ENCODE peak calls at places on chromosomes 12 and 14, in five cellular contexts. B is suprapubic skin, H is prostate gland, U is endothelial cell of umbilical vein, I is Panc1. V is an unnamed sample. For H3K4me1, the result is how much of the 10 kb centered on the place peaks cover.

GRCh38 chr12:30515351-30515750 is 180.3 kb downstream of the IPO8 start:
- DNase-seq in I (no peak), U (peak), B (no peak), H (no peak), V (no peak)

GRCh38 chr12:29053567-29053966 is 95.5 kb upstream of the FAR2 start:
- DNase-seq in I (no peak), H (no peak), B (no peak), U (no peak), V (no peak)

GRCh38 chr12:50017653-50018052 is 7.6 kb downstream of the RACGAP1 start:
- DNase-seq in B (no peak), I (no peak), U (no peak), H (no peak), V (no peak)

GRCh38 chr12:113359133-113359938 is 949 bp downstream of the PLBD2 start:
- DNase-seq in I (no peak), B (peak), U (no peak), H (peak), V (no peak)

GRCh38 chr12:31322651-31323248 is 3.2 kb downstream of the SINHCAF start:
- DNase-seq in U (peak), I (no peak), B (no peak), H (peak), V (no peak)

GRCh38 chr12:105852958-105853357 is 285.8 kb downstream of the NUAK1 start:
- DNase-seq in I (no peak), H (no peak), B (no peak), U (no peak), V (no peak)

GRCh38 chr14:103514596-103515421 is 7.8 kb downstream of the CKB start:
- DNase-seq in I (no peak), B (peak), U (no peak), H (no peak), V (no peak)

GRCh38 chr12:51963477-51963876 is 12.0 kb downstream of the ACVR1B start:
- DNase-seq in U (no peak), I (no peak), B (no peak), H (no peak), V (no peak)

GRCh38 chr12:46725332-46725731 is 100.5 kb downstream of the SLC38A4 start:
- DNase-seq in H (no peak), B (no peak), U (no peak), I (no peak), V (no peak)

GRCh38 chr14:95314609-95315008 is 5.1 kb downstream of the CLMN start:
- DNase-seq in H (peak), I (no peak), U (no peak), B (no peak), V (peak)

GRCh38 chr12:109949089-109949488 is 47.1 kb downstream of the GIT2 start:
- DNase-seq in I (no peak), U (no peak), B (no peak), H (no peak), V (no peak)

GRCh38 chr12:109946913-109947312 is 46.8 kb downstream of the TCHP start:
- DNase-seq in B (no peak), I (no peak), U (no peak), H (no peak), V (no peak)

GRCh38 chr12:109948382-109948781 is 47.8 kb downstream of the GIT2 start:
- DNase-seq in H (no peak), U (no peak), I (no peak), B (no peak), V (no peak)

GRCh38 chr12:109946505-109946904 is 46.4 kb downstream of the TCHP start:
- DNase-seq in H (no peak), U (peak), B (no peak), I (no peak), V (peak)

GRCh38 chr12:109947511-109947910 is 47.4 kb downstream of the TCHP start:
- DNase-seq in I (no peak), H (no peak), U (no peak), B (no peak), V (no peak)
- H3K4me1 ChIP-seq in I (under half), H (under half), U (under half), B (under half), V (under half)

GRCh38 chr12:12683725-12684124 is 12.3 kb downstream of the GPR19 start:
- DNase-seq in B (no peak), I (no peak), U (no peak), H (no peak), V (no peak)

GRCh38 chr12:12686472-12686871 is 9.5 kb downstream of the GPR19 start:
- DNase-seq in U (no peak), H (no peak), I (no peak), B (no peak), V (no peak)

GRCh38 chr12:12686925-12687324 is 9.1 kb downstream of the GPR19 start:
- DNase-seq in B (no peak), U (no peak), I (no peak), H (no peak), V (no peak)

GRCh38 chr12:12684375-12685106 is 11.4 kb downstream of the GPR19 start:
- DNase-seq in H (no peak), U (peak), B (no peak), I (no peak), V (no peak)

DNA sequence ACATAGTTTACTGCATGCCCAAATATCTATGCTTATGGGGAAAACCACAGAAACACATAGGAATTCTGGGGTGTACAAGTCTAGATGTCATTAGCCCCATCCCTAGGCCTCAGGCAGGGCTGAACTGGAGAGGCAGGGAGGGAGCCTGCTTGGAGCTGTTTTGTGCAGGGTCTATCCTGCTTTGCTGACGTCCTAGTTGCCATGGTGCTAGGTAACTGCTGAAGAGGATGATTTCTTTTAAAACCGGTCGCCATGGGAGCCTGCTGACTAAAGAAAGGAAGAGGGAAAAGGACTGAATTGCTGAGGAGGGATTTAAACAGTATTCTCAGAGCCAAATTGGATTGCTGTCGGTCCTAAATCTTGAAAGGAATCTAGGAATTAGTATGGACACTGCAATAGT is 10.7 kb downstream of the GPR19 start:
- DNase-seq in U (no peak), H (no peak), I (no peak), B (no peak), V (no peak)
- TF ChIP-seq POLR2AphosphoS5 in U (no peak), H (no peak), I (no peak), B (no peak), V (no peak)

GRCh38 chr12:79006306-79006705 is 141.7 kb downstream of the SYT1 start:
- DNase-seq in I (peak), H (no peak), U (no peak), B (no peak), V (no peak)
- TF ChIP-seq CTCF in I (peak), H (no peak), U (no peak), B (no peak), V (no peak)

DNA sequence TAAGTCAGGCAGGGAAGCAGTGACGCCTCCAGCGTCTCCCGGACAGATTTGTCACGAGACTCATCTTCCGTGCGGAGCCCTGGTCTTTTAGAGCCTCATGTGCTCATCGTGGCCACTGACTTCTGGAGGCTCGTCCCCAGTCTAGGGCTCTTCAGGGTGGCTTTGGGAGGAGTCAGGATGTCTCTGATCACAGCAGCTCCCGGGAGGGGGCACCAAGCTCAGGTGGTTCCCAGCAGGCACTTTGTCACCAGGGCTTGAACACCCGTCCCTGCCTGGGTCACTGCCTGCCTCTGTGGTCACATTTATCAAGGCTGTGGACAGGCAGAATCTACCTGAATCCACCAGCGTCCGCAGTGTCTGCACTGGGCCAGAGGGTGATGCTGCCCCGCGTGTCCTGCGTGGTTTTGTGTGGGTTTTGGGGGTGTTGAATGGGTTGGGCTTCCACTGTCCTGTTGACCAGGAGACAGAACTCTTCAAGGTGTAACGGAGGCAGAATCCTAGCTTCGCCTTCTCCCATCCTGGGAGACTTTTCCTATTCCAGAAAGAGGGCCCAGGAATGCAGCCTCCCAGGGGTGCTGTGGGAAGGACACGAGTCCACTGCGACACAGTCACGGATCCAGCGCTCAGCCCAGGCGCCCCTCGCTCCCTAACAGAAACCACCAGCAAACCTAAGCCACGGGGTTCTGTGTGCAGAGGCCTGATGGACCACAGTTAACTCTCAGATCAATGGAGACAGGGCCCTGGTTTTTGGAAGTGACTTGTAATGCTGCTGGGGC is 132.3 kb downstream of the ADGRD1 start:
- DNase-seq in I (no peak), H (no peak), U (no peak), B (no peak), V (no peak)
- H3K4me1 ChIP-seq in I (under half), H (under half), U (under half), B (under half), V (under half)

GRCh38 chr14:100104006-100104352 is 38.8 kb downstream of the EVL start:
- DNase-seq in B (peak), H (no peak), U (no peak), I (no peak), V (no peak)
- TF ChIP-seq POLR2AphosphoS5 in B (no peak), H (no peak), U (no peak), I (no peak), V (no peak)

DNA sequence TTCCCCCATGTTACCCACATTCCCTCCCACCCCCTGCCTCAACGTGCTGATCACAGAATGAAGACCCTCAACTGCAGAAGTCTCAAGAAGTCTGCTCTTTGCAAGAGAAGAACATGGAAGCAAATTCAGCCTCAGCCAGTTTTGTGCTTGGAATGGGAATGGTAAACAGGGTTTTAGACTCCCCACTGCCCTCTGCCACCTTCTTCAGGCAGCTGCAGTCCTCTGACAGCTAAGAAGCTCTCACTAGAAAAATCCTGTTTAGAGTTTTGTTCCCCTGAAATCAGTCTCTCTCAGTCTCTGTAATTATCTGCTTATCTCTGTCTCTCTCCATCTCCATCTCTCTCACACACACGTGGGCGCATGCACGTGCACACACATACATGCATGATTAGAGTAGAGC is 85.4 kb downstream of the CRACR2A start:
- DNase-seq in I (no peak), B (no peak), H (no peak), U (no peak), V (no peak)
- TF ChIP-seq CTCF in I (no peak), B (no peak), H (no peak), U (no peak), V (no peak)

DNA sequence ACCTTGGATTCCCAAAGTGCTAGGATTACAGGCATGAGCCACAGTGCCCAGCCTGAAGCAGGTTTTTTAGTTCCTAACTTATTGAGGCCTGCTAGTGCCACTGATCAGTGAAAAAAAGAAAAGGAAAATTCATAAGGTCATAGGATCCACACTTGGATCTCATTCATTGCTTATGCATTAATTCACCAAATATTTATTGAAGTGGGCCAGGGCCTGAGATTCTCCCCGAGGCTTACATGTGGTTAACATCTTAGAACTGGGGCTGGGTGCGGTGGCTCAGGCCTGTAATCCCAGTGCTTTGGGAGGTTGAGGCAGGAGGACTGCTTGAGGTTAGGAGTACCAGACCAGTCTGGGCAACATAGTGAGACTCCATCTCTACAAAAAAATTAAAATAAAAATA is 29.5 kb upstream of the MAP1LC3B2 start:
- DNase-seq in U (no peak), B (no peak), H (no peak), I (no peak), V (no peak)
- H3K4me1 ChIP-seq in U (under half), B (half or more), H (under half), I (half or more), V (under half)